ENCODE peak calls at places on chromosomes 3 and 15, in six cellular contexts. One of them, this sample, is unnamed.

GRCh38 chr3:146746190-146746589 is 141.0 kb upstream of the PLSCR5 start:
- DNase-seq in NCI-H1417: no peak
- DNase-seq in fibroblast of the conjunctiva: peak
- DNase-seq in NCI-H510A treated with DMSO at 0.1 percent for 48 hours: no peak
- DNase-seq in nucleus accumbens: no peak
- DNase-seq in HL-60: no peak
- DNase-seq in this sample: no peak

GRCh38 chr15:60673918-60674558 is 195.1 kb upstream of the ICE2 start:
- DNase-seq in NCI-H1417: peak
- DNase-seq in fibroblast of the conjunctiva: peak
- DNase-seq in NCI-H510A treated with DMSO at 0.1 percent for 48 hours: no peak
- DNase-seq in nucleus accumbens: peak
- DNase-seq in HL-60: peak
- DNase-seq in this sample: no peak

GRCh38 chr3:52385157-52385556 is 59.7 kb downstream of the SEMA3G start:
- DNase-seq in NCI-H1417: peak
- DNase-seq in fibroblast of the conjunctiva: peak
- DNase-seq in NCI-H510A treated with DMSO at 0.1 percent for 48 hours: peak
- DNase-seq in nucleus accumbens: no peak
- DNase-seq in HL-60: peak
- DNase-seq in this sample: peak

GRCh38 chr3:13656584-13657301 is 107.8 kb downstream of the FBLN2 start:
- DNase-seq in NCI-H1417: no peak
- DNase-seq in fibroblast of the conjunctiva: no peak
- DNase-seq in NCI-H510A treated with DMSO at 0.1 percent for 48 hours: no peak
- DNase-seq in nucleus accumbens: no peak
- DNase-seq in HL-60: no peak
- DNase-seq in this sample: no peak

GRCh38 chr3:194769020-194769643 is 83.4 kb downstream of the FAM43A start:
- DNase-seq in NCI-H1417: peak
- DNase-seq in fibroblast of the conjunctiva: peak
- DNase-seq in NCI-H510A treated with DMSO at 0.1 percent for 48 hours: peak
- DNase-seq in nucleus accumbens: peak
- DNase-seq in HL-60: peak
- DNase-seq in this sample: peak

GRCh38 chr3:36833160-36833814 is 68.9 kb upstream of the DCLK3 start:
- DNase-seq in NCI-H1417: no peak
- DNase-seq in fibroblast of the conjunctiva: no peak
- DNase-seq in NCI-H510A treated with DMSO at 0.1 percent for 48 hours: no peak
- DNase-seq in nucleus accumbens: no peak
- DNase-seq in HL-60: no peak
- DNase-seq in this sample: no peak

GRCh38 chr3:3665546-3665945 is 133.7 kb upstream of the LRRN1 start:
- DNase-seq in NCI-H1417: no peak
- DNase-seq in fibroblast of the conjunctiva: no peak
- DNase-seq in NCI-H510A treated with DMSO at 0.1 percent for 48 hours: no peak
- DNase-seq in nucleus accumbens: no peak
- DNase-seq in HL-60: no peak
- DNase-seq in this sample: no peak

GRCh38 chr3:84881288-84881687 is 77.5 kb upstream of the CADM2 start:
- DNase-seq in NCI-H1417: no peak
- DNase-seq in fibroblast of the conjunctiva: no peak
- DNase-seq in NCI-H510A treated with DMSO at 0.1 percent for 48 hours: no peak
- DNase-seq in nucleus accumbens: no peak
- DNase-seq in HL-60: no peak
- DNase-seq in this sample: no peak

GRCh38 chr3:158352551-158352950 is 218.4 kb upstream of the MLF1 start:
- DNase-seq in NCI-H1417: no peak
- DNase-seq in fibroblast of the conjunctiva: no peak
- DNase-seq in NCI-H510A treated with DMSO at 0.1 percent for 48 hours: no peak
- DNase-seq in nucleus accumbens: no peak
- DNase-seq in HL-60: peak
- DNase-seq in this sample: peak